ENCODE peak calls at places on chromosome 1, in ten cellular contexts. X, D, E, H, L, B, S, Z, Q and C are unnamed samples.
A peak's percentile ranks its signal among the peaks of the same experiment; 100 is the strongest.

GRCh38 chr1:21673277-21673780 is 4.2 kb upstream of the RAP1GAP start:
- DNase-seq in E (no peak), Z (no peak), S (no peak), H (no peak), Q (no peak), L (no peak), X (no peak), D (no peak), B (no peak), C (no peak)

GRCh38 chr1:109912214-109912861 is 1.7 kb downstream of the CSF1 start:
- DNase-seq in L (no peak), D (no peak), B (no peak), X (no peak), S (no peak), Q (no peak), E (no peak), Z (no peak), H (no peak), C (no peak)

GRCh38 chr1:201266774-201267173 is 16.5 kb upstream of the PKP1 start:
- DNase-seq in S (peak; percentile 72), Z (no peak), E (peak; percentile 36), Q (peak; percentile 88), X (no peak), L (no peak), H (no peak), B (no peak), D (no peak), C (no peak)

GRCh38 chr1:229388876-229389580 is 44.9 kb downstream of the ACTA1 start:
- DNase-seq in S (peak; percentile 3), D (no peak), Q (peak; percentile 18), X (no peak), H (no peak), B (no peak), L (no peak), Z (no peak), E (no peak), C (no peak)

GRCh38 chr1:10939654-10940450 is 72.6 kb upstream of the TARDBP start:
- DNase-seq in B (no peak), Z (peak; percentile 34), X (peak; percentile 74), Q (no peak), E (no peak), D (no peak), L (peak; percentile 23), H (peak; percentile 15), S (no peak), C (no peak)

GRCh38 chr1:27527857-27528700 is 38.1 kb upstream of the WASF2 start:
- DNase-seq in L (peak; percentile 43), S (no peak), Z (peak; percentile 64), E (peak; percentile 50), H (peak; percentile 52), D (peak; percentile 70), B (no peak), Q (no peak), X (peak; percentile 75), C (peak; percentile 28)

GRCh38 chr1:178628637-178629548 is 96.2 kb upstream of the RALGPS2 start:
- DNase-seq in B (no peak), L (no peak), Z (no peak), H (no peak), X (no peak), D (no peak), Q (no peak), S (peak; percentile 67), E (no peak), C (no peak)

GRCh38 chr1:107935396-107936064 is 29.4 kb downstream of the VAV3 start:
- DNase-seq in Z (no peak), D (no peak), S (no peak), H (no peak), X (peak; percentile 70), Q (no peak), B (no peak), L (no peak), E (no peak), C (peak; percentile 61)

GRCh38 chr1:31572323-31573104 is 3.8 kb upstream of the TINAGL1 start:
- DNase-seq in E (no peak), D (no peak), S (no peak), X (no peak), Z (no peak), H (no peak), B (no peak), Q (no peak), L (no peak), C (no peak)

GRCh38 chr1:22895357-22895756 is 77.3 kb downstream of the LACTBL1 start:
- DNase-seq in Q (no peak), X (no peak), B (no peak), D (no peak), Z (no peak), E (no peak), S (no peak), H (no peak), L (no peak), C (no peak)

GRCh38 chr1:40232444-40232843 is 15.3 kb upstream of the TMCO2 start:
- DNase-seq in S (no peak), L (peak; percentile 10), B (no peak), H (no peak), Q (no peak), Z (peak; percentile 34), E (no peak), D (no peak), X (peak; percentile 97), C (no peak)

GRCh38 chr1:159921700-159922498 is 3.4 kb downstream of the TAGLN2 start:
- DNase-seq in H (no peak), X (no peak), B (no peak), D (no peak), E (peak; percentile 31), Q (no peak), S (no peak), Z (peak; percentile 11), L (no peak), C (no peak)

GRCh38 chr1:119338757-119339156 is 29.8 kb upstream of the HAO2 start:
- DNase-seq in Z (no peak), Q (no peak), X (no peak), E (no peak), S (no peak), H (no peak), L (no peak), D (no peak), B (no peak), C (no peak)

GRCh38 chr1:230459463-230459862 is 33.3 kb upstream of the PGBD5 start:
- DNase-seq in D (no peak), Z (no peak), Q (no peak), S (peak; percentile 8), X (no peak), L (no peak), H (no peak), E (peak; percentile 19), B (no peak), C (peak; percentile 52)

GRCh38 chr1:199909137-199909536 is 118.4 kb upstream of the NR5A2 start:
- DNase-seq in Q (no peak), X (no peak), E (peak; percentile 17), S (no peak), H (no peak), Z (no peak), D (no peak), B (no peak), L (no peak), C (no peak)

GRCh38 chr1:207565546-207566468 is 69.8 kb downstream of the CR1 start:
- DNase-seq in X (peak; percentile 12), L (no peak), B (no peak), E (peak; percentile 39), H (no peak), Z (no peak), Q (no peak), S (no peak), D (no peak), C (no peak)

GRCh38 chr1:155989242-155989991 is 11.1 kb upstream of the ARHGEF2 start:
- DNase-seq in H (peak; percentile 55), B (peak; percentile 87), X (peak; percentile 85), L (peak; percentile 74), E (peak; percentile 83), Z (peak; percentile 79), Q (peak; percentile 74), D (peak; percentile 89), S (no peak), C (peak; percentile 94)

GRCh38 chr1:205989786-205990185 is 13.4 kb downstream of the RAB7B start:
- DNase-seq in X (no peak), H (no peak), L (no peak), S (no peak), Q (no peak), Z (no peak), D (no peak), B (no peak), E (no peak), C (no peak)

GRCh38 chr1:73901656-73902276 is 296.2 kb downstream of the LRRIQ3 start:
- DNase-seq in Q (no peak), L (no peak), E (no peak), Z (no peak), H (no peak), D (no peak), S (no peak), X (no peak), B (no peak), C (no peak)

GRCh38 chr1:9174243-9174642 is 45.3 kb upstream of the GPR157 start:
- DNase-seq in X (no peak), H (no peak), Q (no peak), E (no peak), B (no peak), S (no peak), D (no peak), Z (no peak), L (no peak), C (no peak)

GRCh38 chr1:221440658-221441057 is 301.2 kb downstream of the DUSP10 start:
- DNase-seq in B (no peak), L (no peak), X (no peak), H (no peak), Q (no peak), E (peak; percentile 28), S (no peak), D (no peak), Z (no peak), C (peak; percentile 71)

GRCh38 chr1:110312188-110313121 is 26.7 kb upstream of the RBM15 start:
- DNase-seq in E (peak; percentile 78), S (peak; percentile 51), X (peak; percentile 68), Z (peak; percentile 70), H (peak; percentile 55), D (peak; percentile 85), L (peak; percentile 71), B (peak; percentile 90), Q (peak; percentile 51), C (peak; percentile 66)

GRCh38 chr1:109152196-109152595 is 38.3 kb downstream of the ELAPOR1 start:
- DNase-seq in Q (no peak), E (peak; percentile 6), S (no peak), L (no peak), B (no peak), H (no peak), D (no peak), Z (no peak), X (no peak), C (no peak)

GRCh38 chr1:156704930-156705320 is 458 bp downstream of the CRABP2 start:
- DNase-seq in D (no peak), B (no peak), L (peak; percentile 30), S (no peak), E (peak; percentile 85), Z (no peak), X (no peak), H (peak; percentile 36), Q (no peak), C (peak; percentile 65)

GRCh38 chr1:116330342-116330652 is 42.7 kb upstream of the ATP1A1 start:
- DNase-seq in S (no peak), D (no peak), L (no peak), H (no peak), X (peak; percentile 89), Q (no peak), B (no peak), Z (no peak), E (no peak), C (no peak)

GRCh38 chr1:37752583-37753471 is 12.1 kb downstream of the EPHA10 start:
- DNase-seq in X (no peak), D (no peak), L (no peak), Z (no peak), Q (no peak), H (no peak), E (peak; percentile 74), B (peak; percentile 78), S (no peak), C (no peak)